ENCODE peak calls at places on chromosomes 4 and X, in five cellular contexts. R is CD8-positive, alpha-beta memory T cell; O is T-cell; J is NCI-H748 treated with DMSO at 0.1 percent for 48 hours; G is CD4-positive, alpha-beta T cell. H is an unnamed sample.

GRCh38 chr4:25523405-25523804 is 132.2 kb upstream of the SLC34A2 start:
- DNase-seq in R (no peak), O (no peak), J (no peak), G (no peak), H (no peak)

GRCh38 chr4:12211636-12212035 is 782.9 kb upstream of the HS3ST1 start:
- DNase-seq in R (no peak), O (no peak), J (no peak), G (no peak), H (no peak)

GRCh38 chr4:110622841-110623709 is at the start of gene PITX2:
- DNase-seq in R (no peak), O (no peak), J (peak; percentile 70), G (no peak), H (peak; percentile 100)

GRCh38 chr4:10694826-10695209 is 10.2 kb upstream of the CLNK start:
- DNase-seq in R (no peak), O (no peak), J (no peak), G (no peak), H (no peak)

GRCh38 chrX:65601530-65602281 is 65.7 kb upstream of the MSN start:
- DNase-seq in R (peak; percentile 14), O (peak; percentile 71), J (no peak), G (peak; percentile 17), H (peak; percentile 20)

GRCh38 chrX:77446840-77447239 is 349 bp upstream of the FGF16 start:
- DNase-seq in R (no peak), O (no peak), J (no peak), G (no peak), H (peak; percentile 24)

GRCh38 chr4:6454112-6454910 is 18.1 kb downstream of the PPP2R2C start:
- DNase-seq in R (no peak), O (no peak), J (no peak), G (no peak), H (no peak)

GRCh38 chrX:47148946-47149345 is 3.9 kb downstream of the RBM10 start:
- DNase-seq in R (no peak), O (no peak), J (no peak), G (no peak), H (no peak)

GRCh38 chrX:70046978-70047377 is 2.8 kb downstream of the AWAT2 start:
- DNase-seq in R (no peak), O (no peak), J (no peak), G (no peak), H (no peak)

GRCh38 chr4:56626963-56627362 is 54.1 kb downstream of the HOPX start:
- DNase-seq in R (no peak), O (no peak), J (no peak), G (no peak), H (no peak)

GRCh38 chr4:141636077-141636770 is at the start of gene IL15:
- DNase-seq in R (peak; percentile 58), O (peak; percentile 40), J (peak; percentile 10), G (peak; percentile 42), H (peak; percentile 88)

GRCh38 chrX:99371976-99372595 is 1038.0 kb downstream of the PCDH19 start:
- DNase-seq in R (no peak), O (no peak), J (no peak), G (no peak), H (peak; percentile 52)

GRCh38 chrX:103254171-103254824 is 657 bp downstream of the TCEAL8 start:
- DNase-seq in R (no peak), O (no peak), J (peak; percentile 77), G (no peak), H (peak; percentile 98)

GRCh38 chr4:61064636-61065035 is 135.5 kb upstream of the ADGRL3 start:
- DNase-seq in R (no peak), O (no peak), J (no peak), G (no peak), H (no peak)